ENCODE peak calls at places on chromosomes 1 and 21, in seven cellular contexts. Q, N, K, B, H, S and A are unnamed samples.

GRCh38 chr1:174988539-174988938 is 11.2 kb upstream of the CACYBP start:
- DNase-seq in Q (no peak), N (no peak), K (no peak), B (no peak), H (no peak), S (no peak), A (no peak)

GRCh38 chr21:32653326-32653901 is 41.2 kb upstream of the CFAP298 start:
- DNase-seq in Q (peak; percentile 9), N (no peak), K (no peak), B (no peak), H (no peak), S (peak; percentile 10), A (no peak)

GRCh38 chr21:17848228-17848627 is 29.1 kb upstream of the C21orf91 start:
- DNase-seq in Q (no peak), N (peak; percentile 15), K (no peak), B (no peak), H (no peak), S (peak; percentile 97), A (no peak)

GRCh38 chr1:46302091-46303037 is 1.1 kb downstream of the LRRC41 start:
- DNase-seq in Q (no peak), N (peak; percentile 52), K (no peak), B (peak; percentile 92), H (peak; percentile 51), S (peak; percentile 52), A (no peak)

GRCh38 chr1:25579241-25579946 is 36.0 kb downstream of the LDLRAP1 start:
- DNase-seq in Q (no peak), N (no peak), K (no peak), B (no peak), H (no peak), S (no peak), A (no peak)

GRCh38 chr1:72186733-72187307 is 95.5 kb downstream of the NEGR1 start:
- DNase-seq in Q (no peak), N (no peak), K (no peak), B (no peak), H (no peak), S (peak; percentile 38), A (no peak)

GRCh38 chr1:204842892-204843291 is 27.8 kb upstream of the NFASC start:
- DNase-seq in Q (no peak), N (no peak), K (no peak), B (no peak), H (no peak), S (no peak), A (no peak)

GRCh38 chr1:42282024-42282579 is 52.9 kb downstream of the FOXJ3 start:
- DNase-seq in Q (no peak), N (no peak), K (no peak), B (no peak), H (no peak), S (peak; percentile 65), A (no peak)

GRCh38 chr1:9589144-9589718 is 520 bp downstream of the TMEM201 start:
- DNase-seq in Q (no peak), N (peak; percentile 37), K (no peak), B (peak; percentile 84), H (no peak), S (peak; percentile 23), A (no peak)

GRCh38 chr1:32448773-32449456 is 16.0 kb upstream of the ZBTB8B start:
- DNase-seq in Q (peak; percentile 41), N (peak; percentile 58), K (no peak), B (no peak), H (no peak), S (no peak), A (no peak)

GRCh38 chr21:32094792-32095191 is 184.1 kb downstream of the MIS18A start:
- DNase-seq in Q (peak; percentile 6), N (no peak), K (no peak), B (no peak), H (no peak), S (peak; percentile 46), A (no peak)

GRCh38 chr1:68558321-68559026 is 61.6 kb upstream of the DEPDC1 start:
- DNase-seq in Q (no peak), N (no peak), K (no peak), B (no peak), H (no peak), S (no peak), A (no peak)

GRCh38 chr21:33026878-33027400 is 1.2 kb downstream of the OLIG2 start:
- DNase-seq in Q (no peak), N (no peak), K (no peak), B (no peak), H (no peak), S (peak; percentile 12), A (no peak)

GRCh38 chr1:188137221-188137620 is 1308.5 kb downstream of the PLA2G4A start:
- DNase-seq in Q (no peak), N (no peak), K (no peak), B (no peak), H (no peak), S (no peak), A (no peak)

GRCh38 chr21:34795152-34796141 is 126.7 kb downstream of the CLIC6 start:
- DNase-seq in Q (peak; percentile 28), N (no peak), K (no peak), B (no peak), H (no peak), S (peak; percentile 77), A (no peak)

GRCh38 chr1:205528446-205528886 is 24.0 kb downstream of the CDK18 start:
- DNase-seq in Q (no peak), N (no peak), K (no peak), B (no peak), H (no peak), S (no peak), A (no peak)

GRCh38 chr21:43869486-43870325 is 4.7 kb downstream of the AGPAT3 start:
- DNase-seq in Q (no peak), N (no peak), K (no peak), B (peak; percentile 54), H (no peak), S (no peak), A (no peak)

GRCh38 chr1:201891451-201892045 is 2.9 kb downstream of the SHISA4 start:
- DNase-seq in Q (no peak), N (no peak), K (no peak), B (peak; percentile 61), H (no peak), S (no peak), A (no peak)

GRCh38 chr1:201890223-201890622 is 1.5 kb downstream of the SHISA4 start:
- DNase-seq in Q (no peak), N (no peak), K (no peak), B (peak; percentile 32), H (no peak), S (no peak), A (no peak)

GRCh38 chr1:201890806-201891450 is 2.2 kb downstream of the SHISA4 start:
- DNase-seq in Q (no peak), N (no peak), K (no peak), B (peak; percentile 33), H (no peak), S (no peak), A (no peak)

GRCh38 chr1:201893431-201893830 is 4.7 kb downstream of the SHISA4 start:
- DNase-seq in Q (no peak), N (no peak), K (no peak), B (no peak), H (no peak), S (no peak), A (no peak)

DNA sequence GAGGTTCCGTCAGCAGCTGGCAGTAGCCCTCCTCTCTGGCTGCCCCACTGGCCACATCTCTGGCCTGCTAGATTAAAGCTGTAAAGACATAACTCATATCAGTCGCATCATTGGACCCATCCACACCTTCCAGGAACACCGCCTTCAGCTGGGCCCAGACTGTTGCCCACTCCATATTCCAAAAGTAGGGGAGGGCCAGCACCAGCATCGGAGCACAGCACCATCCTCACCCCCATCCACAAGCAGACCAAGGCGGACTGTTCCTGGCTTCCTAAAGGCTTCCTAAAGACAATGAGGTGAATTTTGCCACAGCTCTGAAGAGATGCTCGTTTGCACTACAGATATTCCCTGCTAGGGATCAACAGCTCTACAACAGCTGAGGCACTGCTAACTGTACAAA is 3.5 kb downstream of the SHISA4 start:
- DNase-seq in Q (no peak), N (no peak), K (no peak), B (peak; percentile 35), H (no peak), S (no peak), A (no peak)
- TF ChIP-seq CTCF in Q (no peak), N (no peak), K (no peak), B (no peak), H (no peak), S (no peak), A (no peak)

DNA sequence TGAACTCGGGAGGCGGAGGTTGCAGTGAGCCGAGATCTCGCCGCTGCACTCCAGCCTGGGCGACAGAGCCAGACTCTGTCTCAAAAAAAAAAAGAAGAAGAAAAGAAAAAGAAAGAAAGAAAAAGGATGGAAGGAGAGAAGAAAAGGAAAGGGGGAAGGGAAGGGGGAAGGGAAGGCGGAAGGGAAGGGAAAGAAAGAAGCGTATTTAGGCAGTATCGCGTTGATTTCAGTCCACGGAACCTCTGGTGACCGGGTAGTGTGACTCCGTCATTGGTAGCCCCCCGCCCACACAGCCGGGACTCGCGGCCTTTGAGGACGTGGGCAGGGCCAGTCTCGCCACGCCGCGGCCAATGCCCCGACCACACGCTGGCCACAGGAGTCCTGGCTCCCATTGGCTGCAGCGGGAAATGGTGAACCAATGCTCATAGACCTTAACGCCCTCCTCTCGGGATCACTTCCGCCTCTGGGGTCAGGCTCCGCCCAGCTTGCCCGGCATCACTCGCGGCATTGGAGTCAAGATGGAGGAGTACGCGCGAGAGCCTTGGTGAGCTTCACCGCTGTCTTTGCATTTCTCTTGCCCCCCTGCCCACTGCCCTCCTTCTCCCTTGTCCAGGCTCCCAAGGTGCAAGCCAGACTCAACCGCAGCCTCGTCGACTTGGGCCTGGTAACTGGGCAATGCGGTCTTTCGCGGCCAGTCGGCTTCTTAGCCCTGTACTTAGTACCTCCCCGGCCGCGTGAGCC is at the start of gene TIMM17A:
- DNase-seq in Q (peak; percentile 93), N (peak; percentile 98), K (peak; percentile 93), B (peak; percentile 98), H (peak; percentile 95), S (peak; percentile 98), A (no peak)
- TF ChIP-seq POLR2A in Q (peak; percentile 83), N (peak; percentile 19), K (peak; percentile 83), B (peak; percentile 56), H (peak; percentile 92), S (peak; percentile 97), A (no peak)

DNA sequence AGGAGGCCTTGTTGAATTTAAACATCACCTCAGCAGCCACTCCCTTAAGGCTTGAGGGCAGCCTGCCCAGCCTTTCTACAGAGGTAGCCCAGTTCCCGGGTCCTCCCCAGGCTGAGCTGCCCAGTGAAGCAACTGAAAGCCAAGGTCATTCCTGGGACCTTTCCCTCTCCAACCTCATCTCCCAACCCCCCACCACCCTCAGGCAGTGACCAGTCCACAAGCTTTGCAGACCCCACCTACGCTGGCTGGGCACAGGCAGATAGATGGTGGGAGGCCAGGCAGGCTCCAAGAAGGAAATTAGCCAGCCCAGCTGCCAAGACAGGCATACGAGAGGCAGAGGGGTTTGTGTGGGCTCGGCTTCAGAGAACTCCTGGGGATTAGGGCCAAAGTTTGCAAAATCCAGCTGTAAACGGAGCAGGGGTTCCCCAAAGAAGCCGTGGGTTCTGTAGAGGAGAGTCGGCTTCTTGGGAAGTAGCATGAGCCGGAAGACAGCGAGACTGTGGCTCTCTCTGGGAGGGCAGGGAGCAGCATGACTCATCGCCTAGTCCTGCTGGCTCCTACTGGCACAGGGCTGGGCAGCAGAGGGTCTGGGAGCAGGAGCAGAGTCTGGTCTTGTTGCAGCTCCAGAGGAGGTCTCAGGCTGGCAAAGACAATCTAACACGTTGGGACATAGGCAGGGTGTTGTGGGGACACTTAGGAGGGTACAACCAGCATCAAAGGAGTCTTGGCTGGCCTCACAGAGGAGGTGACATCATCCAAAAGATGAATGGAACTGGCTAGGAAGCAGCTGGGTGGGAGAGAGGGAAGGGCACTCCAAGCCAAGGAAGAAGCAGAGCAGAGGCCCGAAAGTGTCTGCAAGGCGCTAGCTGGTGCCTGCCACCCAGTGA is 2.8 kb upstream of the ZC3H12A start:
- DNase-seq in Q (peak; percentile 96), N (peak; percentile 76), K (peak; percentile 51), B (peak; percentile 82), H (peak; percentile 74), S (peak; percentile 90), A (no peak)
- H3K4me3 ChIP-seq in Q (peak overlapping the region; percentile 85), N (no peak overlapping the region), K (no peak overlapping the region), B (no peak overlapping the region), H (peak overlapping the region; percentile 17), S (peak overlapping the region; percentile 13), A (peak overlapping the region; percentile 36)

GRCh38 chr1:200890818-200891773 is 3.6 kb upstream of the INAVA start:
- DNase-seq in Q (peak; percentile 78), N (no peak), K (no peak), B (peak; percentile 85), H (no peak), S (peak; percentile 19), A (no peak)
- TF ChIP-seq CTCF in Q (peak; percentile 87), N (no peak), K (no peak), B (peak; percentile 35), H (no peak), S (peak; percentile 47), A (no peak)